ENCODE peak calls at places on chromosomes 13 and 19, in ten cellular contexts. O is upper lobe of right lung; S is psoas muscle; A is GM23248; Y is CD4-positive, CD25-positive, alpha-beta regulatory T cell; D is AG04450; E is CD8-positive, alpha-beta T cell; U is effector memory CD4-positive, alpha-beta T cell; C is brain microvascular endothelial cell; X is adrenal gland. L is an unnamed sample.

GRCh38 chr13:75798353-75799245 is 162.5 kb downstream of the LMO7 start:
- DNase-seq in S (no peak), X (no peak), C (no peak), Y (no peak), D (no peak), E (no peak), O (no peak), U (no peak), A (peak), L (peak)

GRCh38 chr13:73738626-73739025 is 395.6 kb downstream of the KLF12 start:
- DNase-seq in X (no peak), A (no peak), D (no peak), S (no peak), U (no peak), C (no peak), O (no peak), E (no peak), Y (no peak), L (no peak)

GRCh38 chr19:49859838-49860715 is 7.3 kb downstream of the PNKP start:
- DNase-seq in D (no peak), E (no peak), A (no peak), O (no peak), S (peak), X (peak), Y (no peak), U (no peak), C (no peak), L (no peak)

GRCh38 chr13:36084131-36084530 is 47.1 kb downstream of the DCLK1 start:
- DNase-seq in E (no peak), C (no peak), U (no peak), Y (no peak), A (no peak), X (no peak), D (no peak), S (no peak), O (no peak), L (no peak)

GRCh38 chr19:6060600-6061391 is 49.5 kb downstream of the RFX2 start:
- DNase-seq in O (no peak), X (peak), E (no peak), S (peak), Y (no peak), D (no peak), A (peak), C (no peak), U (peak), L (no peak)

GRCh38 chr19:1813837-1814217 is 1.8 kb upstream of the ATP8B3 start:
- DNase-seq in O (no peak), X (no peak), A (no peak), D (no peak), U (no peak), E (no peak), S (no peak), Y (no peak), C (no peak), L (no peak)

GRCh38 chr13:21673592-21674270 is 2.9 kb downstream of the FGF9 start:
- DNase-seq in O (peak), Y (peak), X (no peak), D (no peak), A (peak), C (no peak), E (no peak), U (no peak), S (peak), L (no peak)

GRCh38 chr13:68522184-68522583 is 1292.0 kb upstream of the PCDH9 start:
- DNase-seq in Y (no peak), C (no peak), S (no peak), A (no peak), D (no peak), E (no peak), O (no peak), U (no peak), X (no peak), L (no peak)

GRCh38 chr13:24152292-24153214 is 8.0 kb upstream of the SPATA13 start:
- DNase-seq in E (no peak), O (no peak), C (no peak), A (no peak), S (no peak), U (no peak), Y (no peak), D (no peak), X (no peak), L (no peak)

GRCh38 chr19:55459950-55460657 is 1.3 kb downstream of the ISOC2 start:
- DNase-seq in E (no peak), C (no peak), X (peak), A (peak), S (no peak), U (no peak), O (no peak), Y (no peak), D (no peak), L (no peak)

GRCh38 chr19:18500820-18501219 is 21.1 kb downstream of the ELL start:
- DNase-seq in X (no peak), D (no peak), C (no peak), E (no peak), A (no peak), S (peak), U (no peak), Y (no peak), O (no peak), L (no peak)
- H3K27ac ChIP-seq in X (no peak), D (no peak), C (no peak), E (no peak), A (no peak), S (peak), U (no peak), Y (no peak), O (peak), L (no peak)

GRCh38 chr13:76885203-76886004 is 801 bp downstream of the KCTD12 start:
- DNase-seq in D (no peak), S (peak), A (peak), E (peak), O (peak), U (peak), Y (peak), C (peak), X (peak), L (no peak)
- H3K27ac ChIP-seq in D (no peak), S (peak), A (peak), E (peak), O (peak), U (peak), Y (peak), C (peak), X (peak), L (peak)

GRCh38 chr13:110334841-110335490 is 27.9 kb downstream of the COL4A2 start:
- DNase-seq in U (no peak), X (peak), C (peak), E (no peak), A (no peak), S (no peak), Y (no peak), D (no peak), O (peak), L (no peak)

GRCh38 chr13:110334256-110334655 is 27.2 kb downstream of the COL4A2 start:
- DNase-seq in Y (no peak), E (no peak), S (no peak), O (peak), U (no peak), A (no peak), D (no peak), X (peak), C (peak), L (no peak)

GRCh38 chr13:110336681-110337080 is 29.6 kb downstream of the COL4A2 start:
- DNase-seq in D (no peak), A (no peak), O (no peak), E (no peak), U (no peak), Y (no peak), C (no peak), X (peak), S (no peak), L (no peak)

GRCh38 chr13:110337287-110337686 is 30.2 kb downstream of the COL4A2 start:
- DNase-seq in C (no peak), O (peak), E (no peak), D (no peak), Y (no peak), S (peak), X (peak), A (no peak), U (no peak), L (no peak)

GRCh38 chr13:110336108-110336507 is 29.0 kb downstream of the COL4A2 start:
- DNase-seq in D (no peak), Y (no peak), C (no peak), X (peak), E (no peak), S (no peak), A (no peak), U (no peak), O (no peak), L (no peak)
- H3K27ac ChIP-seq in D (no peak), Y (no peak), C (peak), X (no peak), E (no peak), S (no peak), A (no peak), U (no peak), O (no peak), L (no peak)

GRCh38 chr13:62093984-62094383 is 678.3 kb upstream of the PCDH20 start:
- DNase-seq in A (no peak), C (no peak), S (no peak), X (no peak), Y (no peak), U (no peak), D (no peak), E (no peak), O (no peak), L (no peak)

GRCh38 chr13:62096652-62097051 is 681.0 kb upstream of the PCDH20 start:
- DNase-seq in A (no peak), O (no peak), X (no peak), C (no peak), Y (no peak), E (no peak), D (no peak), U (no peak), S (no peak), L (no peak)

GRCh38 chr13:62092536-62092935 is 676.9 kb upstream of the PCDH20 start:
- DNase-seq in X (no peak), E (no peak), O (no peak), Y (no peak), U (no peak), C (no peak), A (no peak), D (no peak), S (no peak), L (no peak)

GRCh38 chr13:62092949-62093348 is 677.3 kb upstream of the PCDH20 start:
- DNase-seq in O (no peak), A (no peak), E (no peak), Y (no peak), D (no peak), S (no peak), U (no peak), C (no peak), X (no peak), L (no peak)

GRCh38 chr13:62094937-62095336 is 679.3 kb upstream of the PCDH20 start:
- DNase-seq in X (no peak), A (no peak), S (no peak), E (no peak), O (no peak), U (no peak), C (no peak), Y (no peak), D (no peak), L (no peak)
- H3K27ac ChIP-seq in X (no peak), A (no peak), S (no peak), E (no peak), O (no peak), U (no peak), C (no peak), Y (no peak), D (no peak), L (no peak)

DNA sequence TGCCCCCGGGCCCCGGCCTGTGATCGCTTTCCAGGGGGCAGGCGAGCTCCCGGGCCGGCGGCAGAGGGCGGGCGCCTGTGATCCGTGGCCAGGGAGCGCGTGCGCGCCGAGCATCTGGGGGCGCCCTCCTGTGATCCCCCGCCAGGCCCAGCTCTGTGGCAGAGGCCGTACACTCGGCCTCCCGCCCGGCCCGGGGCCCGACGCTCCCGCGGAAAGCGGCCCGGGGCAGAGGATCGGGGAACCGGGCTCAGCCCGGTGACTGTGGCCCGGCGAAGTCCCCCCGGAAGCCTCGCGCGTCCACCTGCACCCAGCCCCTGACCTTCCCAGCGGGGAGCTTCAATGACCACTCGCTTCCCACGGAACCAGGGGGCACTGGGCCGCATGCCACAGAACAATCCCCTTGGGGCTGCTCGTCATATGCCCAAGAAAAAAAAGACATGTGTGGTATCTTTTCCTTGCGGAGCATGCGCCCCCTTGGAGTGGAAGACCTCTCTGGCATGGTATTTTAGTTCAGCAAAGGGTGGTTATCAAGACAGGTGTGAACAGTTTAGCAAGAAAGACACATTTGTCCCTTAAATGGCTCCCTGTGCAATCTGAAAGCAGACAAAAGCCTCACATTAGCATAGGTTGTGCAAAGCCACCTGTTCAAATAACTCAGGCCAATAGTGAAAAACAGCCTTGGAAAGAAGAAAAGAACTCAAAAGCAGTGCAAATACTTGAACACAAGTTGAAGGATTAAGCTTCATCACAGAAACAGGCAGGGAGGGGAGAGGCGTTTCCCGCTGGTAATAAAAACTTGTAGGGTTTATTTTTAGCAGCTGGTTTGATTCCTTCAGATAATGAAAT is 290.8 kb upstream of the SOX21 start:
- DNase-seq in D (no peak), X (no peak), U (no peak), C (no peak), E (no peak), Y (no peak), S (no peak), A (no peak), O (no peak), L (no peak)
- H3K27ac ChIP-seq in D (no peak), X (no peak), U (no peak), C (no peak), E (no peak), Y (no peak), S (no peak), A (no peak), O (no peak), L (no peak)

DNA sequence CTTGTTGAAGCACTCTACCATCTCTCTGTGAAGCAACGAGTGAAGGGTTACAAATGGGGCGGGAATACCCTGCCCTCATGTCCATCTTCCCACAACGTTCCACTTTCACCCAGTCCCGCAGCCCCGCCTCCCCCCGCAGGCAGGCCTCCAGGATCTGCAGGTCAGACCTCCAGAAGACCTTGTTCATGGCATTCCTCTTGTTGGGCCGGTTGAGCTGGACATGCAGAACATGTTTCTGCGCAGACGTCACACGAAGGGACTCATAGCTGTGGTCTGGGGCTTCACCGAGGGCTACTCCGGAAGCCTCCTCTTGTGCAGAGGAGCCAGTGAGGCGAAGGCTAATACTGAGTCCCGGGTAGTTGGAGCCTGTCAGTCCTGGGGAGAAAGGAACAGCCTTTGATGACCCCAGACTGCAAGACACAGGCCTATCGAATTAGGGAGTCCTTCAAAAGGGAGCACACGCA is 420 bp downstream of the ECH1 start:
- DNase-seq in U (no peak), X (peak), A (peak), E (no peak), S (peak), O (peak), C (peak), D (peak), Y (no peak), L (peak)
- H3K27ac ChIP-seq in U (peak), X (peak), A (peak), E (peak), S (peak), O (peak), C (peak), D (peak), Y (peak), L (peak)

GRCh38 chr13:106499113-106499512 is 36.3 kb downstream of the EFNB2 start:
- DNase-seq in X (no peak), D (no peak), E (no peak), Y (no peak), U (no peak), S (no peak), C (no peak), A (no peak), O (no peak), L (no peak)
- H3K27ac ChIP-seq in X (no peak), D (no peak), E (no peak), Y (no peak), U (no peak), S (peak), C (no peak), A (no peak), O (no peak), L (no peak)

L was measured in epithelial cell of prostate.